ENCODE peak calls at places on chromosomes 13 and 19, in five cellular contexts. One of them, this sample, is unnamed.

GRCh38 chr13:41652735-41653361 is 195.5 kb downstream of the RGCC start:
- DNase-seq in GM23248: peak; percentile 80
- DNase-seq in HCT116: peak; percentile 23
- DNase-seq in GM23338: peak; percentile 52
- DNase-seq in neural progenitor cell: peak; percentile 33
- DNase-seq in this sample: peak; percentile 60

GRCh38 chr19:17080441-17080803 is 4.8 kb downstream of the MYO9B start:
- DNase-seq in GM23248: no peak
- DNase-seq in HCT116: no peak
- DNase-seq in GM23338: no peak
- DNase-seq in neural progenitor cell: no peak
- DNase-seq in this sample: no peak

GRCh38 chr19:11480927-11481776 is at the start of gene ELAVL3:
- DNase-seq in GM23248: no peak
- DNase-seq in HCT116: no peak
- DNase-seq in GM23338: peak; percentile 76
- DNase-seq in neural progenitor cell: peak; percentile 72
- DNase-seq in this sample: no peak

GRCh38 chr13:40565282-40566148 is 100.9 kb downstream of the FOXO1 start:
- DNase-seq in GM23248: peak; percentile 7
- DNase-seq in HCT116: no peak
- DNase-seq in GM23338: no peak
- DNase-seq in neural progenitor cell: no peak
- DNase-seq in this sample: no peak

GRCh38 chr13:99731747-99732146 is 230.5 kb downstream of the TM9SF2 start:
- DNase-seq in GM23248: no peak
- DNase-seq in HCT116: no peak
- DNase-seq in GM23338: peak; percentile 48
- DNase-seq in neural progenitor cell: peak; percentile 49
- DNase-seq in this sample: no peak

GRCh38 chr19:35739275-35740107 is 2.8 kb downstream of the IGFLR1 start:
- DNase-seq in GM23248: no peak
- DNase-seq in HCT116: no peak
- DNase-seq in GM23338: peak; percentile 33
- DNase-seq in neural progenitor cell: no peak
- DNase-seq in this sample: no peak

GRCh38 chr13:111654531-111654930 is 334.1 kb downstream of the TEX29 start:
- DNase-seq in GM23248: no peak
- DNase-seq in HCT116: no peak
- DNase-seq in GM23338: no peak
- DNase-seq in neural progenitor cell: no peak
- DNase-seq in this sample: no peak

GRCh38 chr13:106384516-106384915 is 150.9 kb downstream of the EFNB2 start:
- DNase-seq in GM23248: no peak
- DNase-seq in HCT116: no peak
- DNase-seq in GM23338: peak; percentile 26
- DNase-seq in neural progenitor cell: no peak
- DNase-seq in this sample: no peak

GRCh38 chr19:6531956-6532243 is 1.1 kb downstream of the TNFSF9 start:
- DNase-seq in GM23248: no peak
- DNase-seq in HCT116: no peak
- DNase-seq in GM23338: no peak
- DNase-seq in neural progenitor cell: no peak
- DNase-seq in this sample: no peak

GRCh38 chr19:38228491-38229439 is 4.7 kb upstream of the DPF1 start:
- DNase-seq in GM23248: no peak
- DNase-seq in HCT116: no peak
- DNase-seq in GM23338: peak; percentile 87
- DNase-seq in neural progenitor cell: peak; percentile 87
- DNase-seq in this sample: no peak

GRCh38 chr19:24140591-24140990 is 53.6 kb downstream of the ZNF254 start:
- DNase-seq in GM23248: no peak
- DNase-seq in HCT116: no peak
- DNase-seq in GM23338: no peak
- DNase-seq in neural progenitor cell: no peak
- DNase-seq in this sample: no peak

GRCh38 chr19:47186337-47187022 is 44.5 kb downstream of the BBC3 start:
- DNase-seq in GM23248: no peak
- DNase-seq in HCT116: no peak
- DNase-seq in GM23338: no peak
- DNase-seq in neural progenitor cell: no peak
- DNase-seq in this sample: no peak

GRCh38 chr19:31262673-31263308 is 86.4 kb downstream of the TSHZ3 start:
- DNase-seq in GM23248: no peak
- DNase-seq in HCT116: no peak
- DNase-seq in GM23338: no peak
- DNase-seq in neural progenitor cell: no peak
- DNase-seq in this sample: no peak

GRCh38 chr19:15456871-15457700 is 7.3 kb downstream of the RASAL3 start:
- DNase-seq in GM23248: peak; percentile 21
- DNase-seq in HCT116: peak; percentile 27
- DNase-seq in GM23338: peak; percentile 99
- DNase-seq in neural progenitor cell: peak; percentile 69
- DNase-seq in this sample: peak; percentile 61

GRCh38 chr19:10782795-10783194 is 53.2 kb downstream of the TMED1 start:
- DNase-seq in GM23248: no peak
- DNase-seq in HCT116: no peak
- DNase-seq in GM23338: no peak
- DNase-seq in neural progenitor cell: no peak
- DNase-seq in this sample: no peak

GRCh38 chr13:90500569-90500968 is 846.9 kb upstream of the MIR17HG start:
- DNase-seq in GM23248: no peak
- DNase-seq in HCT116: no peak
- DNase-seq in GM23338: no peak
- DNase-seq in neural progenitor cell: no peak
- DNase-seq in this sample: no peak

GRCh38 chr19:46736544-46737274 is 9.1 kb upstream of the FKRP start:
- DNase-seq in GM23248: no peak
- DNase-seq in HCT116: no peak
- DNase-seq in GM23338: no peak
- DNase-seq in neural progenitor cell: peak; percentile 52
- DNase-seq in this sample: no peak

GRCh38 chr13:46295531-46296464 is 84.1 kb downstream of the LRRC63 start:
- DNase-seq in GM23248: peak; percentile 97
- DNase-seq in HCT116: no peak
- DNase-seq in GM23338: no peak
- DNase-seq in neural progenitor cell: no peak
- DNase-seq in this sample: peak; percentile 39

GRCh38 chr19:5711025-5711424 is 8.9 kb downstream of the LONP1 start:
- DNase-seq in GM23248: no peak
- DNase-seq in HCT116: no peak
- DNase-seq in GM23338: no peak
- DNase-seq in neural progenitor cell: no peak
- DNase-seq in this sample: no peak

GRCh38 chr19:13969897-13970296 is 17.6 kb downstream of the DCAF15 start:
- DNase-seq in GM23248: no peak
- DNase-seq in HCT116: no peak
- DNase-seq in GM23338: no peak
- DNase-seq in neural progenitor cell: no peak
- DNase-seq in this sample: no peak

GRCh38 chr19:14440049-14440448 is 6.9 kb downstream of the PKN1 start:
- DNase-seq in GM23248: no peak
- DNase-seq in HCT116: no peak
- DNase-seq in GM23338: peak; percentile 35
- DNase-seq in neural progenitor cell: no peak
- DNase-seq in this sample: no peak

GRCh38 chr13:91126806-91127205 is 220.7 kb upstream of the MIR17HG start:
- DNase-seq in GM23248: no peak
- DNase-seq in HCT116: no peak
- DNase-seq in GM23338: no peak
- DNase-seq in neural progenitor cell: no peak
- DNase-seq in this sample: no peak

DNA sequence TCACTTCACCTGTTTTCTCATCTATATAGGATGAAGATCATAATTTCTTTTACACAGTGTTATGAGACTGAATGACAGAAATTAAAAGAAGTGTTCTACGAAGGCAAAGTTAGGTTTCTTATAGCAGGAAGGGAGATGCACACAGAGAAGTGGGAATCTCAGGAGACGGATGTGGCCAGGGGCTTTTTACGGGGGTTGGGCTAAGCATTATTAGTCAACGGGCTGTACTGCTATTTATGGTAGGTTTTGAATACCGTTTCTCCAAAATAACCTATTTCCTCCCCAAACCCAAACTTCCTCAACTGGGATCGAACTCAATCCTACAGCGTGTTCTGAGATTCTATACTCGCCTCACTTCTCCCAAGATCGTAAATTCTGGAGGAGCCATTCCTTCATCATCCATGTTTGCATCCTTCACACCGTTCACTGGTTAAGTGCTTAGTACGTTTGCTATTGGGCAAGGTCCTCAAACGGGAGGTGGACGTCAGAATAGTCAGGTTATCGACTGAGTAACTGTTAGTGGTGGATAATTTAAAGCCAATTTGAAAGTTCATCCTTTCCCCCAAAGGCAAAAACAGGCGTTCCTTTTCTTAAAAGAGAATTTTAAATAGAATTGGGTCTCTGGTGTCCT is 1.2 kb upstream of the TRIM13 start:
- DNase-seq in GM23248: peak; percentile 36
- DNase-seq in HCT116: no peak
- DNase-seq in GM23338: peak; percentile 49
- DNase-seq in neural progenitor cell: no peak
- DNase-seq in this sample: no peak
- H3K4me1 ChIP-seq in GM23248: peaks cover 23% of the 10 kb centered on the region
- H3K4me1 ChIP-seq in HCT116: peaks cover 5% of the 10 kb centered on the region
- H3K4me1 ChIP-seq in GM23338: peaks cover 14% of the 10 kb centered on the region
- H3K4me1 ChIP-seq in neural progenitor cell: peaks cover 32% of the 10 kb centered on the region
- H3K4me1 ChIP-seq in this sample: peaks cover 23% of the 10 kb centered on the region

GRCh38 chr13:29579094-29579493 is 16.4 kb downstream of the SLC7A1 start:
- DNase-seq in GM23248: no peak
- DNase-seq in HCT116: no peak
- DNase-seq in GM23338: no peak
- DNase-seq in neural progenitor cell: no peak
- DNase-seq in this sample: no peak

GRCh38 chr13:29587645-29588044 is 7.8 kb downstream of the SLC7A1 start:
- DNase-seq in GM23248: peak; percentile 85
- DNase-seq in HCT116: no peak
- DNase-seq in GM23338: no peak
- DNase-seq in neural progenitor cell: no peak
- DNase-seq in this sample: no peak

GRCh38 chr13:29582171-29582570 is 13.3 kb downstream of the SLC7A1 start:
- DNase-seq in GM23248: peak; percentile 38
- DNase-seq in HCT116: no peak
- DNase-seq in GM23338: no peak
- DNase-seq in neural progenitor cell: no peak
- DNase-seq in this sample: no peak

GRCh38 chr13:29581666-29582065 is 13.8 kb downstream of the SLC7A1 start:
- DNase-seq in GM23248: peak; percentile 55
- DNase-seq in HCT116: no peak
- DNase-seq in GM23338: peak; percentile 50
- DNase-seq in neural progenitor cell: no peak
- DNase-seq in this sample: no peak

DNA sequence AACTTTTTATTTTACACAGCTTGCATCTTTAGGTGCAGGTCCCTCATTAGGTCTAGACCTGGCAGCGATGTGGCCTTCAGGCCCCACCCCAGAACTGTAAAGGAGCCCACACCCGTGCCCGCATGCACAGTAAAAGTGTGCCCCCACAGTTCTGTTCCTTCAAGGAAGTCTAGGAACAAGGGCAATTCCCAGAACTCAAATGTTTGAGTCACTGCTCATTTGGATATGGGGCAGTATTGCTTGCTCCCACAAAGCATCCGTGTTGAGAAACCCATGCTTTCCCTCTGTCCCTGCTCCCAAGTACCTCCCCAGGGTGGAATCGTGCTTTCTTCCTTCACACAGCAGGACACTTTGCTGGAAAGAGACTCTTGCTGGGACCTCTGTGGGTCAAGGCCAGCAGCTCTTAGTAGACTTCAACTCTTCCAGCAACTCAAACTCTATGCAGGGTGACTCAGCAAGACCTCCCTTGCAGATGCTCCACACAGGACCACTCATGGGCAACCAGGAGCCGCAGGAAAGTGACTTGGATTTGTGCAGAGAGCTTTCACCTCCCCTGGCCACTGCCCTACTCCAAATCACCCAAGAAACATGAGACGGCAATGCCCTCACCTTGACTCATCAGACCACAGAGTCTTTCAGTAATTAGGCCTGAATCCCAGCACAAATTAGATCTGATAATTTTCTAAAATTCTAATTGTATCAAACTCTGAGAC is 12.3 kb downstream of the SLC7A1 start:
- DNase-seq in GM23248: peak; percentile 90
- DNase-seq in HCT116: no peak
- DNase-seq in GM23338: no peak
- DNase-seq in neural progenitor cell: no peak
- DNase-seq in this sample: peak; percentile 62
- TF ChIP-seq EZH2phosphoT487 in GM23248: no peak
- TF ChIP-seq EZH2phosphoT487 in HCT116: no peak
- TF ChIP-seq EZH2phosphoT487 in GM23338: no peak
- TF ChIP-seq EZH2phosphoT487 in neural progenitor cell: no peak
- TF ChIP-seq EZH2phosphoT487 in this sample: no peak

DNA sequence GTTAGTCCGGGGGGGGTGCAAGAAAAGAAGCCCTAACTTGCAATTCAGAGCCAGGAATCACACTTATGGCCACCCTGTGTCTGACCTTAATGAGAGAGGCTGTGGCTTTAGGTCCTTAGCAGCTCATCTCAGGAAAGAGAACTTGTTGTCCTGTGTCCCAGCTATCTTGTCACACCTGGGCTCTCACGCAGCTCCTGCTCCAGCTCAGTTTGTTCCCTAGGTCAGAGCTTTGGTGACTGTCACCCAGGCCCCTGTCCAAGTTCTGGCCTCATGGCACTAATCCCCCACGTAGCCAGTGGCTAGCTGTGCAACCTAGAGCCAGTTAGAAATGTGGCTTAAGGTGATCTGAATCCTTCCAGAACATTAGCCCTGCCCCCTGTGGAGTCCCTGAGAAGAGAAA is 28.6 kb downstream of the POP4 start:
- DNase-seq in GM23248: no peak
- DNase-seq in HCT116: no peak
- DNase-seq in GM23338: no peak
- DNase-seq in neural progenitor cell: no peak
- DNase-seq in this sample: no peak
- H3K4me1 ChIP-seq in GM23248: no peaks in the 10 kb centered on the region
- H3K4me1 ChIP-seq in HCT116: no peaks in the 10 kb centered on the region
- H3K4me1 ChIP-seq in GM23338: no peaks in the 10 kb centered on the region
- H3K4me1 ChIP-seq in neural progenitor cell: no peaks in the 10 kb centered on the region
- H3K4me1 ChIP-seq in this sample: no peaks in the 10 kb centered on the region

DNA sequence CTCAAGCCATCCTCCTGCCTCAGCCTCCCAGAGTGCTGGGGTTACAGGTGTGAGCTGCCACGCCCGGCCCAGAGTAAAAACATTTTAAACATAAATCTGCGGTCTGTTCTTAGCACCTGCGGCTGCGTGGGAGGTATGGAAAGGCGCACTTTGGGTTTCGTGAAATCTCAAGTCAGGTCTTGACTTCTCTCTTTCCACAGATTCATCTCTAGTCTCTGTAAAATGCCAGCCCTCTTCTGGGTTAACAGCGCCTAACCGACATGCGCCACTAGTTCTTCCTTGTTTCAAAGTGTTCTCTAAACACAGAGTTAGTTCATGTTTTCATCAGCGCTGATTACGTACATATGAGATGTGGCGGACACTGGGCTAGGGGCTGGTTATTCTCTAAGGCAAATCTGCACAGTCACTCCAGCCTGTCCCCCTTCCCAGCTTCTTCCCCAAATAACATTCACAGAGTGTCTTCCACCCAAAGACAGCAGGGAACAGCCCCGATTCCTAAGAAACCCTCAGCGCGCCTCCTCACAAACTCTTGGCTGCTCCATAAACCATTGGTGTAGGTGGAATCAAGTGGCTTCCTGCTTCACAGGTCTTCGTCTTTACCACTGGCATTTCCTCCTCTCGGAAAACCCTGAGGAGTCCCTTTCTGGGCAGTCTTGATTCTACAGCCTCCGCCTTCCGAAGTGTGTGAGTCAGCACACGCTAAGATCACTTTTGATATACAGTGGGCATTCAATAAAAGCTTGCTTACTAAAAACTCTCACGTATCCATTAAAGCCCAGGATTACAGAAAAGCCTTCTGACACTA is 1.4 kb downstream of the PARP4 start:
- DNase-seq in GM23248: peak; percentile 92
- DNase-seq in HCT116: peak; percentile 65
- DNase-seq in GM23338: peak; percentile 33
- DNase-seq in neural progenitor cell: peak; percentile 11
- DNase-seq in this sample: peak; percentile 92
- TF ChIP-seq EZH2phosphoT487 in GM23248: no peak
- TF ChIP-seq EZH2phosphoT487 in HCT116: no peak
- TF ChIP-seq EZH2phosphoT487 in GM23338: no peak
- TF ChIP-seq EZH2phosphoT487 in neural progenitor cell: no peak
- TF ChIP-seq EZH2phosphoT487 in this sample: no peak